ENCODE peak calls at places on chromosomes 7 and 10, in six cellular contexts. V, L, U, E, H and G are unnamed samples.

GRCh38 chr10:72245949-72246525 is 27.7 kb upstream of the DDIT4 start:
- DNase-seq in V (no peak), H (no peak), E (no peak), U (no peak), L (no peak), G (no peak)

GRCh38 chr10:89053555-89053954 is 63.0 kb downstream of the FAS start:
- DNase-seq in U (no peak), E (no peak), V (no peak), L (no peak), H (no peak), G (no peak)

GRCh38 chr10:60098676-60099601 is 192.6 kb upstream of the CCDC6 start:
- DNase-seq in E (peak), U (no peak), L (no peak), H (peak), V (no peak), G (no peak)

GRCh38 chr7:29332027-29332806 is 137.6 kb downstream of the CHN2 start:
- DNase-seq in U (no peak), E (peak), H (no peak), V (no peak), L (no peak), G (no peak)

GRCh38 chr10:130656582-130657133 is 520.5 kb downstream of the GLRX3 start:
- DNase-seq in L (no peak), U (no peak), E (no peak), H (no peak), V (no peak), G (no peak)

GRCh38 chr10:79981673-79982485 is 33.0 kb upstream of the SFTPD start:
- DNase-seq in L (peak), H (peak), V (peak), E (peak), U (no peak), G (peak)

GRCh38 chr7:101156866-101157589 is 2.8 kb downstream of the AP1S1 start:
- DNase-seq in L (no peak), H (no peak), V (no peak), U (no peak), E (no peak), G (no peak)

GRCh38 chr10:15473401-15473777 is 102.3 kb upstream of the FAM171A1 start:
- DNase-seq in H (no peak), V (no peak), E (no peak), U (no peak), L (no peak), G (no peak)

GRCh38 chr10:103636996-103637395 is 143.5 kb downstream of the NEURL1 start:
- DNase-seq in U (no peak), E (no peak), H (no peak), V (no peak), L (no peak), G (no peak)

GRCh38 chr7:85600425-85600824 is 413.6 kb upstream of the SEMA3D start:
- DNase-seq in L (peak), V (peak), U (no peak), E (no peak), H (no peak), G (no peak)

GRCh38 chr10:20668985-20669384 is 228.1 kb downstream of the NEBL start:
- DNase-seq in V (no peak), L (no peak), U (no peak), E (no peak), H (no peak), G (no peak)

GRCh38 chr10:58531084-58531695 is 18.5 kb downstream of the BICC1 start:
- DNase-seq in U (no peak), L (peak), E (peak), H (peak), V (peak), G (peak)

GRCh38 chr10:23158370-23158769 is 33.7 kb upstream of the PTF1A start:
- DNase-seq in U (peak), H (peak), V (peak), E (peak), L (peak), G (no peak)

GRCh38 chr7:131861620-131862346 is 305.4 kb upstream of the PODXL start:
- DNase-seq in V (no peak), L (no peak), H (no peak), U (no peak), E (no peak), G (no peak)

GRCh38 chr7:99386584-99387238 is 12.2 kb downstream of the ARPC1B start:
- DNase-seq in L (no peak), U (no peak), V (no peak), E (no peak), H (peak), G (no peak)

GRCh38 chr7:159060440-159060839 is 84.2 kb downstream of the VIPR2 start:
- DNase-seq in L (no peak), V (no peak), U (no peak), H (peak), E (no peak), G (no peak)

GRCh38 chr10:73076361-73077183 is 20.1 kb downstream of the P4HA1 start:
- DNase-seq in E (peak), V (no peak), U (no peak), L (no peak), H (peak), G (no peak)